ENCODE peak calls at places on chromosomes 6 and 20, in seven cellular contexts. W, L, X, U, Y, T and J are unnamed samples.
A peak's percentile ranks its signal among the peaks of the same experiment; 100 is the strongest.

GRCh38 chr20:11987526-11987925 is 69.8 kb downstream of the BTBD3 start:
- DNase-seq in T (no peak), Y (no peak), W (no peak), U (no peak), L (no peak), X (no peak), J (no peak)

GRCh38 chr6:75205776-75206334 is at the start of gene COL12A1:
- DNase-seq in W (no peak), L (peak; percentile 98), Y (no peak), U (peak; percentile 99), T (peak; percentile 96), X (peak; percentile 97), J (no peak)

GRCh38 chr20:21100590-21101452 is 5.3 kb downstream of the LINC00237 start:
- DNase-seq in X (no peak), L (no peak), T (no peak), U (no peak), Y (no peak), W (peak; percentile 47), J (peak; percentile 15)

GRCh38 chr6:157366648-157367047 is 14.3 kb upstream of the ZDHHC14 start:
- DNase-seq in L (no peak), U (no peak), Y (no peak), W (no peak), T (no peak), X (no peak), J (no peak)

GRCh38 chr6:149149682-149150081 is 167.8 kb upstream of the TAB2 start:
- DNase-seq in T (no peak), X (no peak), L (no peak), W (no peak), Y (no peak), U (no peak), J (no peak)

GRCh38 chr20:54284928-54285704 is 77.2 kb downstream of the PFDN4 start:
- DNase-seq in L (no peak), X (peak; percentile 10), W (no peak), Y (no peak), U (peak; percentile 40), T (no peak), J (no peak)

GRCh38 chr20:63206878-63207277 is 9.1 kb downstream of the YTHDF1 start:
- DNase-seq in X (no peak), W (no peak), T (no peak), L (no peak), U (peak; percentile 44), Y (no peak), J (no peak)

GRCh38 chr20:32439132-32439829 is 81.2 kb downstream of the ASXL1 start:
- DNase-seq in T (peak; percentile 53), U (peak; percentile 91), W (no peak), L (peak; percentile 75), X (no peak), Y (no peak), J (peak; percentile 27)

GRCh38 chr6:159067334-159067733 is 22.5 kb upstream of the TAGAP start:
- DNase-seq in Y (peak; percentile 82), X (no peak), W (no peak), L (no peak), U (peak; percentile 17), T (no peak), J (no peak)

GRCh38 chr20:63665708-63666107 is 7.6 kb downstream of the RTEL1 start:
- DNase-seq in L (no peak), T (no peak), X (no peak), W (no peak), Y (no peak), U (no peak), J (no peak)

GRCh38 chr20:23094927-23095326 is 8.8 kb upstream of the CD93 start:
- DNase-seq in T (no peak), W (no peak), L (no peak), Y (no peak), U (no peak), X (no peak), J (no peak)

GRCh38 chr20:43666376-43667328 is at the start of gene MYBL2:
- DNase-seq in W (peak; percentile 92), L (peak; percentile 6), T (no peak), X (no peak), U (peak; percentile 46), Y (peak; percentile 83), J (peak; percentile 62)

GRCh38 chr20:43665466-43666176 is 1.3 kb upstream of the MYBL2 start:
- DNase-seq in L (no peak), Y (no peak), U (no peak), X (no peak), T (no peak), W (no peak), J (no peak)

GRCh38 chr20:43670423-43670822 is 3.5 kb downstream of the MYBL2 start:
- DNase-seq in T (no peak), Y (no peak), W (no peak), U (no peak), X (no peak), L (no peak), J (no peak)

GRCh38 chr20:43669332-43669731 is 2.4 kb downstream of the MYBL2 start:
- DNase-seq in T (no peak), L (peak; percentile 7), U (peak; percentile 59), Y (no peak), X (no peak), W (peak; percentile 24), J (no peak)

DNA sequence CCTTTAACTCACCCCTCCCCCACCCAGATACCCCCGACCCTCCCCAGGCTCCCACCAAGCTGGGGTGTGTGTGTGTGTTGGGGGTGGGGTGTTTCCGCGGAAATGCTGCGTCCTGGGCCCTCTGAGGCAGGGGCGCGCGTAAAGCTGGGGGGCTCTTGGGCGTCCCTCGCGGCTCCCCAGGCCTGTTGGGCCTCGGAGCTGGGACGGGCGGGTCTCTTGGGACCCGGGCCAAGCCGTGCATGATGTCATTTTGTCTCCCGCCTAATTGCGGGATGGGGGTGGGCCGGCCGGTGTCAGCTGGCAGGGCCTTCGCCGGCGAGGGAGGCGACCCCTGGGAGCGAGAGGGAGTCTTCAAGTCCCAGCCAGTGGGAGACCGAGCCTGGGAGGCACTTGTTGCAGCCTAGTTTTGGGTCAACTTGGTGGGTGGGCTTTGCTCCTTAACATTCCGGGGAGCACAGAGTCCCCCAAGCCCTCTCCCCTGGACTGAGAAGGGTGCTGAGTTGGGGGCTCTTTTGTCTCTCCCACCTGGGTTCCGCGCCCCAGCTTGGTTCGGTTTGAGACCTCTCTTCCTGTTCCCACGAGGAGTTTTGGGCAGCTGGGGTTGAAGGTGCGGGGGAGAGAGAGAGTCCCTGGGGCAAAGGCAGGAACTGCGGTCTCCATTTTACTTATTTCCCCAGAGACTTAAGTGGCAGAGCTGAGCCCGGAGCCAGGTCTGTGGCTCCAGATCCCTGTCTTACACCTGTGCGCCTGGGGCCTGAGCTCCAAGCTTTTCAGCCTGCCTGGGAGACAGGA is 623 bp downstream of the MYBL2 start:
- DNase-seq in W (peak; percentile 84), Y (peak; percentile 47), X (no peak), U (peak; percentile 25), L (no peak), T (no peak), J (no peak)
- H3K4me3 ChIP-seq in W (peak overlapping the region; percentile 96), Y (peak overlapping the region; percentile 79), X (peak overlapping the region; percentile 62), U (peak overlapping the region; percentile 52), L (peak overlapping the region; percentile 55), T (peak overlapping the region; percentile 55), J (peak overlapping the region; percentile 86)

GRCh38 chr6:42571611-42572342 is 7.9 kb downstream of the UBR2 start:
- DNase-seq in L (no peak), Y (no peak), X (no peak), T (no peak), U (no peak), W (no peak), J (no peak)
- H3K4me3 ChIP-seq in L (no peak overlapping the region), Y (no peak overlapping the region), X (no peak overlapping the region), T (no peak overlapping the region), U (no peak overlapping the region), W (peak overlapping the region; percentile 64), J (peak overlapping the region; percentile 36)

GRCh38 chr6:31572041-31572911 is at the start of gene LTA:
- DNase-seq in U (no peak), X (no peak), T (no peak), W (peak; percentile 70), L (no peak), Y (no peak), J (no peak)
- H3K4me3 ChIP-seq in U (no peak within 1 kb of the TSS), X (no peak within 1 kb of the TSS), T (no peak within 1 kb of the TSS), W (peak within 1 kb of the TSS; percentile 68), L (no peak within 1 kb of the TSS), Y (no peak within 1 kb of the TSS), J (peak within 1 kb of the TSS; percentile 53)

GRCh38 chr6:30102701-30103629 is 9.9 kb downstream of the TRIM31 start:
- DNase-seq in X (peak; percentile 74), Y (peak; percentile 38), U (peak; percentile 85), W (peak; percentile 81), L (peak; percentile 85), T (peak; percentile 33), J (peak; percentile 82)

GRCh38 chr6:30100585-30101422 is 12.1 kb downstream of the TRIM31 start:
- DNase-seq in Y (peak; percentile 14), L (no peak), X (no peak), U (no peak), W (no peak), T (no peak), J (peak; percentile 53)

GRCh38 chr6:30103630-30104179 is 9.2 kb downstream of the TRIM31 start:
- DNase-seq in W (no peak), U (no peak), X (no peak), Y (no peak), L (no peak), T (no peak), J (no peak)

GRCh38 chr6:30101423-30101938 is 11.4 kb downstream of the TRIM31 start:
- DNase-seq in U (peak; percentile 4), Y (no peak), W (no peak), T (no peak), X (no peak), L (no peak), J (no peak)

DNA sequence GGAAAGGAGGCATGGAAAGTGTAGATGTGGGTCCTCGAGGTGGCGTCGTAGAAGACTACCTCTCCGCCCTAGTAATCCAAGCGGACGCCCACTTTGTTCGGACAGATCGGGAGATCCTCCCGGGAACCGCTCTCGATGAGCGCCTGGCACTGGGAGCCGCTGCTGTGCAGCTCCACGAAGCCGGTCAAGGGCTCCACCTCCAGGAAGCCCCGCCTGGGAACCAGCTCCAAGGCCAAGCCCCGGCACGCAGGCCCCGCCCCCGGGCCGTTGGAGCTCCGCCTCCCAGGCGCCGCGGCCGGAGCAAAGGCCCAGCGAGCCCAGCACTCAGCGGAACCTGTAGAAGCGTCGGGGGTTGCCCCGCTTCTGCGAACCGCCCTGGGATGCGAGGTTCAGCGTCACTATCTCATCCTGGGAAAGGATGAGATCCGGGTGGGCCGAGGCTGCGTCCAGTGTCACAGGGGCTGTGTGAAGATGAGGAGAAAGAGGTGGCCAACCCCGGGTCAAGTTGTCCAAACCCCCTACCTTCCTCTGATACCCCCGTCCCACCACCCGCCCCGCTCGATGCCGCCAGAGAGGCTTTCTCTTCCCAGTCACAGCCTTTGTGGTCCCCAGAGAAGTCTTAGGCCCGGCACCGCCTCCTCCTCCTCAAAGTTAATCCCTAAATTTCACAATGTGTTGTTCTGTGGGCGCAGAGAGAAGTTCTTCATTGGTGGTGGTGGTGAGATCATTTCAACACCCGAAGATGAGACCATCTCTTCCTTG is 10.8 kb downstream of the TRIM31 start:
- DNase-seq in W (peak; percentile 38), X (peak; percentile 33), T (peak; percentile 19), Y (peak; percentile 72), U (peak; percentile 82), L (peak; percentile 67), J (no peak)
- H3K4me3 ChIP-seq in W (no peak overlapping the region), X (peak overlapping the region; percentile 26), T (peak overlapping the region; percentile 33), Y (peak overlapping the region; percentile 56), U (peak overlapping the region; percentile 47), L (peak overlapping the region; percentile 48), J (no peak overlapping the region)

GRCh38 chr6:68635706-68636513 is 828 bp downstream of the ADGRB3 start:
- DNase-seq in L (peak; percentile 3), T (no peak), W (no peak), Y (no peak), U (no peak), X (no peak), J (no peak)
- H3K4me3 ChIP-seq in L (peak overlapping the region; percentile 67), T (peak overlapping the region; percentile 47), W (no peak overlapping the region), Y (peak overlapping the region; percentile 54), U (peak overlapping the region; percentile 53), X (peak overlapping the region; percentile 39), J (peak overlapping the region; percentile 52)